ENCODE peak calls at places on chromosomes 3 and 15, in seven cellular contexts. J is cardiac muscle cell, Q is GM23248, P is breast epithelium, D is lower lobe of right lung, T is tibial nerve, O is right cardiac atrium. N is an unnamed sample.

GRCh38 chr3:141556034-141556433 is 69.2 kb downstream of the RASA2 start:
- DNase-seq in J (no peak), Q (peak), P (no peak), D (no peak), O (no peak), T (no peak), N (no peak)

GRCh38 chr3:14448756-14449728 is 46.6 kb downstream of the SLC6A6 start:
- DNase-seq in P (no peak), T (no peak), Q (no peak), O (peak), D (no peak), J (no peak), N (no peak)

GRCh38 chr3:120418866-120419490 is 31.8 kb downstream of the FSTL1 start:
- DNase-seq in O (peak), J (peak), P (no peak), T (no peak), Q (peak), D (peak), N (peak)

GRCh38 chr15:31457631-31458526 is 131.2 kb downstream of the KLF13 start:
- DNase-seq in Q (peak), T (no peak), D (no peak), P (no peak), J (no peak), O (no peak), N (no peak)

GRCh38 chr3:43870110-43870509 is 179.4 kb downstream of the ABHD5 start:
- DNase-seq in P (no peak), O (no peak), T (no peak), Q (peak), J (no peak), D (no peak), N (no peak)

GRCh38 chr3:149247025-149247710 is 25.5 kb upstream of the CP start:
- DNase-seq in D (no peak), Q (peak), T (no peak), P (no peak), O (no peak), J (no peak), N (no peak)

GRCh38 chr3:197501879-197502620 is 53.7 kb downstream of the BDH1 start:
- DNase-seq in P (no peak), Q (peak), O (no peak), D (peak), T (no peak), J (peak), N (peak)

GRCh38 chr3:132083583-132084372 is 49.0 kb upstream of the CPNE4 start:
- DNase-seq in J (no peak), O (no peak), D (no peak), T (no peak), P (no peak), Q (peak), N (no peak)

GRCh38 chr15:29270169-29270955 is 740 bp upstream of the NSMCE3 start:
- DNase-seq in D (no peak), T (no peak), P (no peak), O (no peak), Q (peak), J (no peak), N (peak)

GRCh38 chr3:7503431-7503830 is 642.5 kb downstream of the GRM7 start:
- DNase-seq in Q (no peak), O (no peak), P (no peak), J (no peak), T (no peak), D (no peak), N (no peak)

GRCh38 chr15:72846027-72846426 is 62.5 kb upstream of the ADPGK start:
- DNase-seq in D (no peak), P (no peak), T (no peak), Q (peak), J (no peak), O (no peak), N (no peak)

GRCh38 chr3:143847787-143848631 is at the start of gene SLC9A9:
- DNase-seq in O (no peak), P (no peak), D (peak), T (peak), J (peak), Q (peak), N (peak)

DNA sequence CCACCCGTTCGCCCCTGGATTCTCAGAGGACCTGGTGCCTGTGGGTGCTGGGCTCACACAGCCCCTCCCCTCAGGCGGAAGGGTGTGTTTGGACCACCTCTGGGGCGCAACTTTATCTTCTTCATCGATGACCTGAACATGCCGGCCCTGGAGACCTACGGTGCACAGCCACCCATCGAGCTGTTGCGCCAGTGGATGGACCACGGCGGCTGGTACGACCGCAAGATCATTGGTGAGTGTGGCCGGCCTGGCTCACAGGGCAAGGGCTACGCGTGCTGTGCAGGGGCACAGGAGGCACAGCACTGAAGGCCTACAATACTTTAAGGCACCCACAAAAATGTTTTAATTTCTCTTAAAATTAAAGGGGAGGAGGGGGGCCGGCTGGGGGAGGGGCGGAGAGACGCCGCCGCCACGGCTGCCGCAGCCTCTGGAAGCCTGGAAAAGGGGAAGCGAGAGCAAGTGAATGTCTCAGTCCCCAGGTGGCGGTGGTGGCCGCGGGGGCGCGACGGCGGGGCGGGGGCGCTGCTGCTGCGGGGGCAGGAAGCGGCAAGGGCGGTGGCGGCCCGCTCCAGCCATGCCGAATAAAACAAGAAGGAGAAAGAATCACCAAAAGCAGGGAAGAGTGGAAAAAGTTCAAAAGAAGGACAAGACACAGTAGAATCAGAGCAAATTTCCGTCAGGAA is 56.8 kb downstream of the DNAH1 start:
- DNase-seq in Q (no peak), O (peak), D (no peak), T (no peak), J (peak), P (no peak), N (peak)
- H3K4me3 ChIP-seq in Q (no peak), O (no peak), D (peak), T (peak), J (no peak), P (peak), N (no peak)

DNA sequence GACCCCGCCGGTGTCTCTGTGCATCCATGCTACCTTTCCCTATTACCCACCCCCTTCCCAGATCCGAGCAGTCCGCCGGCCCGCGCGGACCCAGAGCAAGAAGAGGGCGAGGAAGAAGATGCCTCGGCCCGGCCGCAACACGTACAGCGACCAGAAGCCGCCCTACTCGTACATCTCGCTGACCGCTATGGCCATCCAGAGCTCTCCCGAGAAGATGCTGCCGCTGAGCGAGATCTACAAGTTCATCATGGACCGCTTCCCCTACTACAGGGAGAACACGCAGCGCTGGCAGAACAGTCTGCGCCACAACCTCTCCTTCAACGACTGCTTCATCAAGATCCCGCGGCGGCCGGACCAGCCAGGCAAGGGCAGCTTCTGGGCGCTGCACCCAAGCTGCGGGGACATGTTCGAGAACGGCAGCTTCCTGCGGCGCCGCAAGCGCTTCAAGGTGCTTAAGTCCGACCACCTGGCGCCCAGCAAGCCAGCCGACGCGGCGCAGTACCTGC is 788 bp downstream of the FOXB1 start:
- DNase-seq in J (peak), P (no peak), Q (peak), O (no peak), T (no peak), D (peak), N (no peak)
- H3K4me3 ChIP-seq in J (peak), P (no peak), Q (no peak), O (peak), T (peak), D (peak), N (no peak)

GRCh38 chr3:146164951-146165350 is 4.0 kb upstream of the PLOD2 start:
- DNase-seq in T (no peak), D (no peak), P (no peak), O (no peak), J (peak), Q (no peak), N (no peak)
- H3K4me3 ChIP-seq in T (no peak), D (no peak), P (no peak), O (no peak), J (no peak), Q (peak), N (no peak)

GRCh38 chr15:99578809-99579208 is 13.0 kb downstream of the MEF2A start:
- DNase-seq in O (no peak), T (no peak), P (no peak), D (no peak), J (no peak), Q (peak), N (no peak)
- H3K4me3 ChIP-seq in O (no peak), T (no peak), P (no peak), D (no peak), J (no peak), Q (no peak), N (no peak)

DNA sequence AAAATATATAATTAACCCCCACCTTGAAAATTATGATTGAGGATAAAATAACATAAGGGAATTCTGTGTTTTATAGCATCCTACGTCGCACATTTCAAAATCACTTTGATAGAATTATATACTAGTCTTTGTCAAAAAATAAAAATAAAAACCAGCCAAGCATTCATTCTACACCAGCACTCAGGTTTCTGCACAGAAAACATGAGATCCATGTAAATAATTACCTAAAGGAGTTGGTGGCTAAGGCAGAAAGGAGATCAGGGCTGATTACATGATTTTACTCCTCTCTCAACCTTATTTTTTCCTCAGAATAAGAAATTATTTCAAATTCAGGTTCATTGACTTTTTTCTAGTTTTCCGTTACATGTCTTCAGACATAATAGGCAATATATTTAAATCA is 194.5 kb downstream of the PLCH1 start:
- DNase-seq in T (no peak), O (no peak), P (no peak), J (no peak), Q (no peak), D (no peak), N (no peak)
- H3K4me3 ChIP-seq in T (no peak), O (no peak), P (no peak), J (no peak), Q (no peak), D (no peak), N (no peak)

GRCh38 chr3:56694852-56695563 is 11.9 kb upstream of the TASOR start:
- DNase-seq in D (no peak), J (no peak), T (no peak), O (no peak), Q (no peak), P (no peak), N (no peak)
- H3K4me3 ChIP-seq in D (no peak), J (no peak), T (no peak), O (no peak), Q (no peak), P (no peak), N (no peak)

N was measured in GM06990.